ENCODE peak calls at places on chromosomes 7 and 10, in seven cellular contexts. N is activated CD8-positive, alpha-beta memory T cell treated with anti-CD3 and anti-CD28 coated beads for 48 hours; G is CD8-positive, alpha-beta memory T cell; I is right cardiac atrium; C is stimulated activated CD4-positive, alpha-beta T cell treated with anti-CD3 and anti-CD28 coated beads, Interleukin-15, amount 100 ng/mL, for 48 hours; P is HEK293T; Z is NCI-H1048. S is an unnamed sample.

GRCh38 chr10:132506711-132507466 is 30.7 kb upstream of the INPP5A start:
- DNase-seq in I (no peak), N (no peak), Z (no peak), P (no peak), G (no peak), C (no peak), S (peak)

GRCh38 chr7:12601302-12601869 is 30.9 kb downstream of the SCIN start:
- DNase-seq in C (no peak), Z (no peak), P (no peak), N (no peak), G (no peak), I (no peak), S (no peak)

GRCh38 chr10:83982812-83983211 is 156.5 kb upstream of the GHITM start:
- DNase-seq in C (no peak), P (no peak), N (no peak), I (no peak), G (no peak), Z (no peak), S (no peak)

GRCh38 chr7:118573065-118573464 is 348.6 kb downstream of the ANKRD7 start:
- DNase-seq in C (no peak), G (no peak), I (peak), P (no peak), Z (no peak), N (no peak), S (no peak)

GRCh38 chr7:1698221-1698620 is 28.1 kb downstream of the ELFN1 start:
- DNase-seq in I (no peak), P (no peak), G (no peak), N (no peak), C (no peak), Z (no peak), S (no peak)

GRCh38 chr10:8332730-8333111 is 278.2 kb downstream of the GATA3 start:
- DNase-seq in G (no peak), C (no peak), P (no peak), Z (no peak), I (no peak), N (no peak), S (no peak)

GRCh38 chr10:13592306-13592705 is 5.5 kb downstream of the PRPF18 start:
- DNase-seq in G (no peak), Z (no peak), P (no peak), I (no peak), N (no peak), C (no peak), S (no peak)

GRCh38 chr7:30028749-30029635 is 780 bp downstream of the PLEKHA8 start:
- DNase-seq in C (no peak), I (peak), N (peak), Z (no peak), P (peak), G (peak), S (peak)

GRCh38 chr10:22058195-22058594 is 54.7 kb upstream of the DNAJC1 start:
- DNase-seq in Z (no peak), N (no peak), I (no peak), G (no peak), C (no peak), P (no peak), S (no peak)

GRCh38 chr7:29607889-29608288 is 44.3 kb downstream of the PRR15 start:
- DNase-seq in G (no peak), Z (no peak), C (no peak), P (no peak), I (no peak), N (no peak), S (peak)

GRCh38 chr10:86798636-86799035 is 42.2 kb downstream of the BMPR1A start:
- DNase-seq in G (no peak), C (no peak), N (no peak), I (no peak), Z (no peak), P (no peak), S (no peak)

GRCh38 chr10:89414146-89414878 is at the start of gene IFIT5:
- DNase-seq in I (peak), P (peak), C (peak), G (peak), Z (peak), N (peak), S (peak)

GRCh38 chr7:22193361-22194016 is 163.5 kb downstream of the RAPGEF5 start:
- DNase-seq in G (no peak), I (peak), P (no peak), N (no peak), Z (no peak), C (no peak), S (peak)

GRCh38 chr7:98969386-98969785 is 91.1 kb downstream of the TRRAP start:
- DNase-seq in N (no peak), P (no peak), C (no peak), G (no peak), I (no peak), Z (no peak), S (no peak)

GRCh38 chr10:62858364-62858763 is 42.2 kb upstream of the EGR2 start:
- DNase-seq in Z (no peak), I (peak), G (no peak), P (no peak), N (no peak), C (no peak), S (peak)

GRCh38 chr7:50644114-50644513 is 78.9 kb upstream of the DDC start:
- DNase-seq in Z (no peak), P (no peak), N (no peak), C (no peak), I (no peak), G (no peak), S (no peak)

GRCh38 chr7:158531661-158532060 is 56.0 kb downstream of the PTPRN2 start:
- DNase-seq in Z (no peak), N (no peak), I (no peak), P (no peak), G (no peak), C (no peak), S (no peak)

GRCh38 chr10:103793920-103794883 is 61.2 kb downstream of the SH3PXD2A start:
- DNase-seq in N (no peak), P (no peak), I (no peak), C (no peak), Z (no peak), G (no peak), S (no peak)

GRCh38 chr7:82677493-82677892 is 233.9 kb upstream of the CACNA2D1 start:
- DNase-seq in G (peak), I (peak), C (peak), N (no peak), Z (no peak), P (no peak), S (no peak)

GRCh38 chr7:110156511-110156910 is 934.4 kb upstream of the LRRN3 start:
- DNase-seq in N (no peak), Z (no peak), G (no peak), I (no peak), C (no peak), P (no peak), S (no peak)

GRCh38 chr10:29966269-29966668 is 93.1 kb downstream of the JCAD start:
- DNase-seq in G (no peak), C (no peak), P (no peak), N (no peak), I (no peak), Z (no peak), S (no peak)

GRCh38 chr7:45584261-45585210 is 10.4 kb downstream of the ADCY1 start:
- DNase-seq in G (no peak), Z (no peak), N (no peak), C (no peak), I (no peak), P (no peak), S (no peak)

GRCh38 chr7:55109384-55110167 is 90.8 kb downstream of the EGFR start:
- DNase-seq in I (no peak), Z (no peak), N (no peak), G (no peak), C (no peak), P (no peak), S (peak)

GRCh38 chr7:22663721-22664120 is 63.3 kb upstream of the IL6 start:
- DNase-seq in P (no peak), Z (no peak), N (no peak), I (no peak), G (no peak), C (no peak), S (peak)

GRCh38 chr10:102523250-102524029 is 19.7 kb downstream of the SUFU start:
- DNase-seq in C (no peak), N (no peak), Z (no peak), I (peak), P (no peak), G (no peak), S (peak)

GRCh38 chr10:133225707-133226191 is 4.3 kb upstream of the UTF1 start:
- DNase-seq in P (no peak), I (peak), G (no peak), C (no peak), Z (no peak), N (no peak), S (no peak)

GRCh38 chr10:21172774-21173432 is 275.8 kb upstream of the NEBL start:
- DNase-seq in C (no peak), I (peak), N (no peak), G (no peak), Z (no peak), P (peak), S (no peak)

GRCh38 chr7:120273476-120273975 is 551 bp downstream of the KCND2 start:
- DNase-seq in P (peak), C (no peak), G (no peak), Z (peak), N (no peak), I (peak), S (peak)

GRCh38 chr7:99837649-99838361 is 10.0 kb downstream of the CYP3A43 start:
- DNase-seq in C (no peak), Z (no peak), G (peak), I (no peak), N (no peak), P (no peak), S (peak)

GRCh38 chr7:90709501-90710465 is 113.7 kb downstream of the CDK14 start:
- DNase-seq in Z (no peak), N (no peak), P (no peak), C (no peak), I (peak), G (no peak), S (peak)

GRCh38 chr10:125639846-125640245 is 43.1 kb downstream of the TEX36 start:
- DNase-seq in C (no peak), N (no peak), P (no peak), G (no peak), Z (no peak), I (no peak), S (no peak)

GRCh38 chr7:76065016-76065612 is 17.2 kb downstream of the MDH2 start:
- DNase-seq in Z (no peak), P (no peak), C (no peak), I (no peak), N (no peak), G (no peak), S (no peak)

S was measured in fibroblast of pulmonary artery.